ENCODE peak calls at places on chromosomes 11 and 22, in six cellular contexts. One of them, this sample, is unnamed.

GRCh38 chr11:108494182-108494581 is 4.0 kb downstream of the POGLUT3 start:
- DNase-seq in cardiac fibroblast: no peak
- DNase-seq in AG04450: no peak
- DNase-seq in body of pancreas: no peak
- DNase-seq in tibial artery: no peak
- DNase-seq in foreskin fibroblast: no peak
- DNase-seq in this sample: no peak

GRCh38 chr22:45099961-45100360 is 63.8 kb upstream of the NUP50 start:
- DNase-seq in body of pancreas: no peak
- DNase-seq in AG04450: no peak
- DNase-seq in foreskin fibroblast: no peak
- DNase-seq in cardiac fibroblast: no peak
- DNase-seq in tibial artery: no peak
- DNase-seq in this sample: no peak

GRCh38 chr11:132898021-132898420 is 634.3 kb downstream of the OPCML start:
- DNase-seq in AG04450: no peak
- DNase-seq in tibial artery: no peak
- DNase-seq in cardiac fibroblast: peak
- DNase-seq in body of pancreas: no peak
- DNase-seq in foreskin fibroblast: peak
- DNase-seq in this sample: no peak

GRCh38 chr11:6200975-6201374 is 2.0 kb downstream of the OR52W1 start:
- DNase-seq in body of pancreas: no peak
- DNase-seq in tibial artery: no peak
- DNase-seq in foreskin fibroblast: no peak
- DNase-seq in cardiac fibroblast: no peak
- DNase-seq in AG04450: no peak
- DNase-seq in this sample: no peak

GRCh38 chr11:7571640-7572000 is 57.8 kb downstream of the PPFIBP2 start:
- DNase-seq in cardiac fibroblast: peak
- DNase-seq in foreskin fibroblast: peak
- DNase-seq in AG04450: peak
- DNase-seq in body of pancreas: peak
- DNase-seq in tibial artery: peak
- DNase-seq in this sample: no peak

GRCh38 chr11:69909561-69910518 is 90.6 kb upstream of the FGF3 start:
- DNase-seq in AG04450: no peak
- DNase-seq in tibial artery: no peak
- DNase-seq in body of pancreas: no peak
- DNase-seq in cardiac fibroblast: no peak
- DNase-seq in foreskin fibroblast: no peak
- DNase-seq in this sample: no peak

GRCh38 chr22:24950272-24950902 is 2.1 kb upstream of the KIAA1671 start:
- DNase-seq in body of pancreas: no peak
- DNase-seq in cardiac fibroblast: peak
- DNase-seq in foreskin fibroblast: no peak
- DNase-seq in AG04450: no peak
- DNase-seq in tibial artery: no peak
- DNase-seq in this sample: no peak

GRCh38 chr11:32704775-32705174 is 89.7 kb downstream of the CCDC73 start:
- DNase-seq in AG04450: no peak
- DNase-seq in body of pancreas: no peak
- DNase-seq in tibial artery: no peak
- DNase-seq in cardiac fibroblast: no peak
- DNase-seq in foreskin fibroblast: no peak
- DNase-seq in this sample: no peak

GRCh38 chr11:134575504-134576230 is 163.6 kb upstream of the B3GAT1 start:
- DNase-seq in AG04450: no peak
- DNase-seq in tibial artery: no peak
- DNase-seq in cardiac fibroblast: no peak
- DNase-seq in body of pancreas: no peak
- DNase-seq in foreskin fibroblast: no peak
- DNase-seq in this sample: no peak

GRCh38 chr22:27074016-27074415 is 416.6 kb downstream of the MIAT start:
- DNase-seq in AG04450: no peak
- DNase-seq in body of pancreas: no peak
- DNase-seq in foreskin fibroblast: no peak
- DNase-seq in cardiac fibroblast: peak
- DNase-seq in tibial artery: no peak
- DNase-seq in this sample: no peak

GRCh38 chr11:8041576-8041975 is 39.4 kb upstream of the TUB start:
- DNase-seq in body of pancreas: no peak
- DNase-seq in tibial artery: no peak
- DNase-seq in AG04450: no peak
- DNase-seq in foreskin fibroblast: no peak
- DNase-seq in cardiac fibroblast: no peak
- DNase-seq in this sample: no peak

GRCh38 chr22:31615940-31616314 is 46.1 kb downstream of the PISD start:
- DNase-seq in tibial artery: no peak
- DNase-seq in AG04450: no peak
- DNase-seq in foreskin fibroblast: no peak
- DNase-seq in body of pancreas: no peak
- DNase-seq in cardiac fibroblast: no peak
- DNase-seq in this sample: no peak

GRCh38 chr11:83054904-83055380 is 16.8 kb downstream of the RAB30 start:
- DNase-seq in cardiac fibroblast: no peak
- DNase-seq in body of pancreas: no peak
- DNase-seq in AG04450: no peak
- DNase-seq in foreskin fibroblast: no peak
- DNase-seq in tibial artery: no peak
- DNase-seq in this sample: no peak

GRCh38 chr11:111605681-111606080 is 3.4 kb downstream of the SIK2 start:
- DNase-seq in tibial artery: no peak
- DNase-seq in body of pancreas: no peak
- DNase-seq in AG04450: no peak
- DNase-seq in cardiac fibroblast: no peak
- DNase-seq in foreskin fibroblast: no peak
- DNase-seq in this sample: no peak

GRCh38 chr22:23219787-23220484 is 39.6 kb downstream of the BCR start:
- DNase-seq in body of pancreas: no peak
- DNase-seq in tibial artery: peak
- DNase-seq in AG04450: no peak
- DNase-seq in foreskin fibroblast: peak
- DNase-seq in cardiac fibroblast: peak
- DNase-seq in this sample: peak

GRCh38 chr11:20127671-20128527 is 32.4 kb downstream of the DBX1 start:
- DNase-seq in foreskin fibroblast: peak
- DNase-seq in AG04450: peak
- DNase-seq in body of pancreas: peak
- DNase-seq in tibial artery: peak
- DNase-seq in cardiac fibroblast: peak
- DNase-seq in this sample: peak

GRCh38 chr22:44459041-44459440 is 39.0 kb downstream of the RTL6 start:
- DNase-seq in cardiac fibroblast: no peak
- DNase-seq in tibial artery: no peak
- DNase-seq in body of pancreas: peak
- DNase-seq in AG04450: no peak
- DNase-seq in foreskin fibroblast: no peak
- DNase-seq in this sample: no peak

GRCh38 chr11:19672591-19673206 is 39.9 kb upstream of the NAV2 start:
- DNase-seq in cardiac fibroblast: no peak
- DNase-seq in AG04450: no peak
- DNase-seq in tibial artery: no peak
- DNase-seq in foreskin fibroblast: no peak
- DNase-seq in body of pancreas: no peak
- DNase-seq in this sample: no peak

GRCh38 chr11:25734592-25735211 is 597.2 kb upstream of the ANO3 start:
- DNase-seq in AG04450: no peak
- DNase-seq in cardiac fibroblast: peak
- DNase-seq in foreskin fibroblast: no peak
- DNase-seq in tibial artery: no peak
- DNase-seq in body of pancreas: no peak
- DNase-seq in this sample: no peak

GRCh38 chr11:72209101-72209500 is 7.5 kb upstream of the FOLR2 start:
- DNase-seq in tibial artery: no peak
- DNase-seq in body of pancreas: no peak
- DNase-seq in AG04450: no peak
- DNase-seq in foreskin fibroblast: no peak
- DNase-seq in cardiac fibroblast: no peak
- DNase-seq in this sample: no peak

GRCh38 chr22:24592846-24593809 is at the start of gene LRRC75B:
- DNase-seq in AG04450: peak
- DNase-seq in tibial artery: peak
- DNase-seq in foreskin fibroblast: peak
- DNase-seq in cardiac fibroblast: peak
- DNase-seq in body of pancreas: peak
- DNase-seq in this sample: peak

GRCh38 chr22:37154925-37155712 is 5.4 kb upstream of the IL2RB start:
- DNase-seq in body of pancreas: no peak
- DNase-seq in tibial artery: no peak
- DNase-seq in cardiac fibroblast: peak
- DNase-seq in AG04450: no peak
- DNase-seq in foreskin fibroblast: no peak
- DNase-seq in this sample: no peak

GRCh38 chr11:21263026-21263425 is 593.6 kb downstream of the NELL1 start:
- DNase-seq in foreskin fibroblast: no peak
- DNase-seq in body of pancreas: no peak
- DNase-seq in AG04450: no peak
- DNase-seq in tibial artery: no peak
- DNase-seq in cardiac fibroblast: no peak
- DNase-seq in this sample: no peak

GRCh38 chr11:62611705-62612365 is 740 bp downstream of the EML3 start:
- DNase-seq in AG04450: no peak
- DNase-seq in foreskin fibroblast: peak
- DNase-seq in cardiac fibroblast: peak
- DNase-seq in body of pancreas: peak
- DNase-seq in tibial artery: peak
- DNase-seq in this sample: peak

GRCh38 chr11:8810331-8811301 is 100.4 kb upstream of the AKIP1 start:
- DNase-seq in body of pancreas: peak
- DNase-seq in tibial artery: peak
- DNase-seq in cardiac fibroblast: peak
- DNase-seq in foreskin fibroblast: peak
- DNase-seq in AG04450: peak
- DNase-seq in this sample: peak

GRCh38 chr11:19892387-19892786 is 179.8 kb downstream of the NAV2 start:
- DNase-seq in foreskin fibroblast: no peak
- DNase-seq in body of pancreas: no peak
- DNase-seq in AG04450: no peak
- DNase-seq in tibial artery: no peak
- DNase-seq in cardiac fibroblast: peak
- DNase-seq in this sample: no peak

GRCh38 chr22:47090591-47091240 is 328.3 kb downstream of the TBC1D22A start:
- DNase-seq in AG04450: peak
- DNase-seq in foreskin fibroblast: peak
- DNase-seq in tibial artery: peak
- DNase-seq in cardiac fibroblast: peak
- DNase-seq in body of pancreas: no peak
- DNase-seq in this sample: no peak

GRCh38 chr22:20786536-20786979 is 12.6 kb downstream of the SERPIND1 start:
- DNase-seq in cardiac fibroblast: no peak
- DNase-seq in foreskin fibroblast: no peak
- DNase-seq in AG04450: no peak
- DNase-seq in body of pancreas: peak
- DNase-seq in tibial artery: no peak
- DNase-seq in this sample: no peak

GRCh38 chr11:33984682-33985389 is 66.7 kb upstream of the CAPRIN1 start:
- DNase-seq in cardiac fibroblast: no peak
- DNase-seq in body of pancreas: no peak
- DNase-seq in AG04450: no peak
- DNase-seq in tibial artery: no peak
- DNase-seq in foreskin fibroblast: no peak
- DNase-seq in this sample: no peak

GRCh38 chr22:29703595-29704195 is 16.1 kb upstream of the CABP7 start:
- DNase-seq in body of pancreas: no peak
- DNase-seq in cardiac fibroblast: no peak
- DNase-seq in AG04450: no peak
- DNase-seq in tibial artery: no peak
- DNase-seq in foreskin fibroblast: no peak
- DNase-seq in this sample: no peak

GRCh38 chr22:29700206-29700948 is 19.4 kb upstream of the CABP7 start:
- DNase-seq in cardiac fibroblast: no peak
- DNase-seq in foreskin fibroblast: no peak
- DNase-seq in AG04450: no peak
- DNase-seq in body of pancreas: no peak
- DNase-seq in tibial artery: no peak
- DNase-seq in this sample: no peak

GRCh38 chr22:29700949-29701927 is 18.6 kb upstream of the CABP7 start:
- DNase-seq in AG04450: no peak
- DNase-seq in tibial artery: no peak
- DNase-seq in foreskin fibroblast: no peak
- DNase-seq in body of pancreas: no peak
- DNase-seq in cardiac fibroblast: peak
- DNase-seq in this sample: peak

GRCh38 chr22:29702931-29703594 is 16.7 kb upstream of the CABP7 start:
- DNase-seq in cardiac fibroblast: no peak
- DNase-seq in body of pancreas: no peak
- DNase-seq in tibial artery: no peak
- DNase-seq in foreskin fibroblast: no peak
- DNase-seq in AG04450: no peak
- DNase-seq in this sample: peak

GRCh38 chr22:29702025-29702930 is 17.5 kb upstream of the CABP7 start:
- DNase-seq in cardiac fibroblast: peak
- DNase-seq in body of pancreas: no peak
- DNase-seq in tibial artery: no peak
- DNase-seq in foreskin fibroblast: no peak
- DNase-seq in AG04450: no peak
- DNase-seq in this sample: no peak
- TF ChIP-seq CTCF in cardiac fibroblast: peak
- TF ChIP-seq CTCF in body of pancreas: no peak
- TF ChIP-seq CTCF in tibial artery: no peak
- TF ChIP-seq CTCF in foreskin fibroblast: no peak
- TF ChIP-seq CTCF in AG04450: no peak
- TF ChIP-seq CTCF in this sample: no peak

GRCh38 chr11:102147031-102147430 is 36.8 kb downstream of the YAP1 start:
- DNase-seq in tibial artery: no peak
- DNase-seq in AG04450: no peak
- DNase-seq in foreskin fibroblast: no peak
- DNase-seq in cardiac fibroblast: no peak
- DNase-seq in body of pancreas: no peak
- DNase-seq in this sample: no peak
- TF ChIP-seq CTCF in tibial artery: no peak
- TF ChIP-seq CTCF in AG04450: peak
- TF ChIP-seq CTCF in foreskin fibroblast: no peak
- TF ChIP-seq CTCF in cardiac fibroblast: no peak
- TF ChIP-seq CTCF in body of pancreas: no peak
- TF ChIP-seq CTCF in this sample: no peak

DNA sequence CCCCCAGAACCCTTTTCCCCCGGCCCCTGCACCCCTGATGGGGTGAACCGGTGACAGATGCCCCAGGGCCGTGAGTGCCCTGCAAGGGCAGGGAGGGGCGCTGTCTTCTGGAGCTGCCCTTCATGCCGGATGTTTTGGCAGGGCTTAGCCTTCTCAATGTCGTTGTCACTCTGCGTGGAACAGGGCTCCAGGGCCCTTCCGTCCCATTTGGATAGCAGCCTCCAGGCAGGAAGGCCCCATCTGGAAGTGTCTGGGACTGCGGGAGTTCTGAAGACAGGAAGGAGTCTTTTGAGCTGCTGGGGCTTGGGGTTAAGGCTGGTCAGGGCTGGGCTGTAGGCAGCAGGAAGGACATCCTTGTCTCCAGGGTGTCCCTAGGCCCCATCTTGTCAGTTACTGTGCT is 4.6 kb downstream of the FRMD8 start:
- DNase-seq in foreskin fibroblast: peak
- DNase-seq in tibial artery: no peak
- DNase-seq in body of pancreas: no peak
- DNase-seq in cardiac fibroblast: peak
- DNase-seq in AG04450: no peak
- DNase-seq in this sample: no peak
- TF ChIP-seq CTCF in foreskin fibroblast: no peak
- TF ChIP-seq CTCF in tibial artery: no peak
- TF ChIP-seq CTCF in body of pancreas: no peak
- TF ChIP-seq CTCF in cardiac fibroblast: peak
- TF ChIP-seq CTCF in AG04450: peak
- TF ChIP-seq CTCF in this sample: no peak

GRCh38 chr22:35547993-35548761 is 7.5 kb downstream of the RASD2 start:
- DNase-seq in AG04450: no peak
- DNase-seq in tibial artery: no peak
- DNase-seq in cardiac fibroblast: no peak
- DNase-seq in foreskin fibroblast: no peak
- DNase-seq in body of pancreas: no peak
- DNase-seq in this sample: no peak
- TF ChIP-seq CTCF in AG04450: peak
- TF ChIP-seq CTCF in tibial artery: no peak
- TF ChIP-seq CTCF in cardiac fibroblast: no peak
- TF ChIP-seq CTCF in foreskin fibroblast: peak
- TF ChIP-seq CTCF in body of pancreas: no peak
- TF ChIP-seq CTCF in this sample: peak